ENCODE peak calls at places on chromosomes 1 and 21, in ten cellular contexts. P is HL-60, Z is endothelial cell, X is lower lobe of right lung, T is dorsolateral prefrontal cortex, G is progenitor cell of endocrine pancreas, M is B cell, U is glutamatergic neuron, B is AG04450, H is transverse colon. F is an unnamed sample.
A peak's percentile ranks its signal among the peaks of the same experiment; 100 is the strongest.

GRCh38 chr1:7386226-7387052 is 384.7 kb upstream of the VAMP3 start:
- DNase-seq in T (peak; percentile 50), H (no peak), X (no peak), Z (no peak), B (no peak), P (no peak), U (no peak), G (no peak), M (no peak), F (no peak)

GRCh38 chr21:14977814-14978213 is 87.0 kb downstream of the NRIP1 start:
- DNase-seq in P (no peak), X (no peak), Z (no peak), B (no peak), H (no peak), T (no peak), G (no peak), U (no peak), M (no peak), F (no peak)

GRCh38 chr1:89172468-89173143 is 3.2 kb downstream of the GBP7 start:
- DNase-seq in Z (no peak), G (no peak), U (no peak), H (no peak), T (no peak), M (no peak), P (no peak), B (no peak), X (no peak), F (no peak)

GRCh38 chr1:225763815-225764548 is 13.6 kb upstream of the SRP9 start:
- DNase-seq in H (no peak), P (no peak), T (no peak), U (no peak), Z (no peak), B (no peak), M (no peak), G (no peak), X (no peak), F (no peak)

GRCh38 chr1:151370211-151370911 is 2.1 kb downstream of the SELENBP1 start:
- DNase-seq in M (no peak), T (no peak), X (peak; percentile 69), U (no peak), H (peak; percentile 34), Z (no peak), B (no peak), G (no peak), P (peak; percentile 59), F (no peak)

GRCh38 chr1:201468501-201468843 is 516 bp downstream of the PHLDA3 start:
- DNase-seq in U (peak; percentile 62), H (no peak), G (peak; percentile 22), Z (no peak), T (no peak), X (peak; percentile 66), B (no peak), M (no peak), P (no peak), F (peak; percentile 35)

GRCh38 chr1:150186789-150187559 is 37.3 kb downstream of the PLEKHO1 start:
- DNase-seq in X (no peak), B (no peak), P (peak; percentile 41), T (no peak), M (peak; percentile 50), H (no peak), Z (no peak), U (no peak), G (no peak), F (peak; percentile 34)

GRCh38 chr21:43618940-43619339 is 40.3 kb downstream of the HSF2BP start:
- DNase-seq in M (no peak), H (peak; percentile 73), X (no peak), Z (no peak), B (no peak), U (no peak), T (no peak), G (no peak), P (no peak), F (no peak)

GRCh38 chr1:56550132-56550531 is 29.2 kb downstream of the PLPP3 start:
- DNase-seq in H (no peak), B (no peak), Z (no peak), U (no peak), G (no peak), X (no peak), M (no peak), P (no peak), T (no peak), F (no peak)

GRCh38 chr21:37868896-37869295 is 47.4 kb downstream of the KCNJ6 start:
- DNase-seq in T (no peak), U (no peak), Z (no peak), X (no peak), P (no peak), H (no peak), B (no peak), M (no peak), G (no peak), F (no peak)

GRCh38 chr21:31119199-31119598 is 80.9 kb upstream of the KRTAP19-8 start:
- DNase-seq in X (no peak), B (no peak), T (no peak), Z (no peak), H (no peak), P (no peak), G (no peak), M (no peak), U (no peak), F (no peak)

GRCh38 chr1:30342535-30343141 is 380.7 kb downstream of the MATN1 start:
- DNase-seq in T (no peak), P (no peak), B (no peak), M (no peak), X (no peak), U (no peak), Z (no peak), G (peak; percentile 29), H (no peak), F (no peak)

GRCh38 chr1:246128494-246129069 is 378.5 kb downstream of the SMYD3 start:
- DNase-seq in U (no peak), P (no peak), G (no peak), M (no peak), B (no peak), X (no peak), T (no peak), Z (no peak), H (no peak), F (peak; percentile 14)

GRCh38 chr1:35557118-35557610 is at the start of gene KIAA0319L:
- DNase-seq in P (peak; percentile 72), B (no peak), M (no peak), G (peak; percentile 62), X (peak; percentile 92), H (peak; percentile 90), T (peak; percentile 94), Z (peak; percentile 68), U (peak; percentile 87), F (no peak)

GRCh38 chr1:158969855-158970254 is 38.5 kb downstream of the PYHIN1 start:
- DNase-seq in U (no peak), P (no peak), M (no peak), T (no peak), Z (no peak), B (no peak), H (no peak), X (no peak), G (no peak), F (peak; percentile 17)

GRCh38 chr21:33973268-33973667 is 57.7 kb upstream of the ATP5PO start:
- DNase-seq in P (no peak), G (no peak), M (no peak), X (no peak), H (no peak), T (no peak), U (no peak), Z (no peak), B (no peak), F (no peak)

GRCh38 chr21:36603221-36603620 is 95.7 kb upstream of the SIM2 start:
- DNase-seq in X (no peak), H (no peak), M (no peak), G (no peak), T (no peak), P (no peak), B (no peak), Z (no peak), U (no peak), F (peak; percentile 8)
- TF ChIP-seq CTCF in X (no peak), H (no peak), M (no peak), G (no peak), T (no peak), P (no peak), B (no peak), Z (no peak), U (no peak), F (no peak)

GRCh38 chr1:156602557-156602993 is 1.3 kb upstream of the GPATCH4 start:
- DNase-seq in P (no peak), X (no peak), U (no peak), M (no peak), B (no peak), Z (no peak), T (no peak), G (no peak), H (no peak), F (peak; percentile 41)
- TF ChIP-seq CTCF in P (peak; percentile 15), X (peak; percentile 25), U (peak; percentile 9), M (peak; percentile 30), B (peak; percentile 41), Z (peak; percentile 21), T (peak; percentile 36), G (peak; percentile 22), H (no peak), F (peak; percentile 29)

GRCh38 chr1:91829293-91830153 is 56.4 kb downstream of the TGFBR3 start:
- DNase-seq in M (no peak), X (no peak), H (no peak), U (no peak), T (no peak), B (no peak), Z (no peak), P (no peak), G (no peak), F (no peak)

GRCh38 chr1:91831132-91831930 is 54.6 kb downstream of the TGFBR3 start:
- DNase-seq in Z (no peak), G (no peak), X (no peak), M (no peak), P (no peak), H (peak; percentile 30), U (no peak), B (no peak), T (no peak), F (no peak)

GRCh38 chr1:91828007-91828321 is 58.0 kb downstream of the TGFBR3 start:
- DNase-seq in U (no peak), Z (no peak), B (no peak), M (no peak), H (no peak), P (no peak), G (no peak), X (no peak), T (no peak), F (no peak)

GRCh38 chr1:91828583-91829281 is 57.2 kb downstream of the TGFBR3 start:
- DNase-seq in G (no peak), P (no peak), T (no peak), M (no peak), H (no peak), U (no peak), B (no peak), X (no peak), Z (no peak), F (no peak)

GRCh38 chr1:91830242-91831131 is 55.5 kb downstream of the TGFBR3 start:
- DNase-seq in G (no peak), Z (no peak), P (no peak), T (peak; percentile 46), M (no peak), X (peak; percentile 62), B (peak; percentile 76), H (peak; percentile 67), U (no peak), F (no peak)
- TF ChIP-seq CTCF in G (no peak), Z (no peak), P (no peak), T (no peak), M (no peak), X (peak; percentile 31), B (peak; percentile 70), H (peak; percentile 23), U (no peak), F (no peak)

GRCh38 chr1:79460773-79461436 is 454.4 kb upstream of the ADGRL4 start:
- DNase-seq in M (no peak), B (no peak), T (no peak), P (no peak), Z (no peak), U (no peak), H (no peak), X (no peak), G (no peak), F (no peak)

GRCh38 chr1:79457825-79458224 is 451.3 kb upstream of the ADGRL4 start:
- DNase-seq in B (no peak), T (no peak), P (no peak), X (no peak), Z (no peak), M (no peak), U (no peak), H (no peak), G (no peak), F (no peak)
- TF ChIP-seq CTCF in B (no peak), T (no peak), P (no peak), X (no peak), Z (no peak), M (no peak), U (no peak), H (no peak), G (no peak), F (no peak)

F was measured in activated CD8-positive, alpha-beta T cell treated with anti-CD3 and anti-CD28 coated beads for 36 hours.